ENCODE peak calls at places on chromosomes 2 and 18, in seven cellular contexts. R, M, P, Z, L, C and Q are unnamed samples.

GRCh38 chr18:76274470-76275289 is 220.4 kb downstream of the ZNF516 start:
- DNase-seq in P (peak; percentile 85), C (no peak), M (peak; percentile 41), L (no peak), R (no peak), Z (no peak), Q (peak; percentile 35)

GRCh38 chr18:32468147-32468845 is 2.4 kb downstream of the GAREM1 start:
- DNase-seq in P (no peak), C (no peak), M (peak; percentile 30), R (no peak), L (peak; percentile 5), Z (no peak), Q (no peak)

GRCh38 chr18:50194623-50195532 is at the start of gene MYO5B:
- DNase-seq in L (no peak), R (no peak), C (no peak), M (peak; percentile 94), P (peak; percentile 92), Z (peak; percentile 78), Q (peak; percentile 23)

GRCh38 chr2:71614976-71615768 is 161.8 kb downstream of the DYSF start:
- DNase-seq in M (no peak), Z (peak; percentile 53), R (peak; percentile 35), L (peak; percentile 56), C (peak; percentile 87), P (no peak), Q (peak; percentile 27)

GRCh38 chr2:69733338-69734039 is 8.4 kb upstream of the ANXA4 start:
- DNase-seq in M (no peak), C (no peak), L (peak; percentile 75), Z (no peak), P (no peak), R (no peak), Q (peak; percentile 9)

GRCh38 chr18:67509711-67510110 is 6.8 kb downstream of the DSEL start:
- DNase-seq in L (peak; percentile 92), Z (no peak), C (no peak), M (no peak), R (no peak), P (no peak), Q (peak; percentile 85)

GRCh38 chr2:88815243-88816096 is 124.0 kb downstream of the RPIA start:
- DNase-seq in L (no peak), C (no peak), M (no peak), P (no peak), Z (no peak), R (no peak), Q (no peak)

GRCh38 chr2:128775064-128775347 is 456.3 kb upstream of the HS6ST1 start:
- DNase-seq in L (no peak), C (peak; percentile 3), P (no peak), R (no peak), Z (no peak), M (no peak), Q (no peak)

GRCh38 chr2:31688282-31688681 is 107.5 kb upstream of the SRD5A2 start:
- DNase-seq in C (no peak), P (no peak), R (no peak), Z (no peak), L (peak; percentile 16), M (no peak), Q (no peak)

GRCh38 chr18:46917808-46918600 is 602 bp downstream of the KATNAL2 start:
- DNase-seq in P (peak; percentile 48), Z (peak; percentile 33), R (peak; percentile 41), C (peak; percentile 37), L (peak; percentile 58), M (no peak), Q (peak; percentile 48)

GRCh38 chr18:50293039-50293438 is 5.5 kb upstream of the CXXC1 start:
- DNase-seq in L (no peak), C (no peak), Z (no peak), M (no peak), R (no peak), P (no peak), Q (no peak)

GRCh38 chr2:45610281-45611019 is 617 bp downstream of the SRBD1 start:
- DNase-seq in P (peak; percentile 75), R (peak; percentile 56), Z (peak; percentile 52), L (peak; percentile 72), M (peak; percentile 43), C (peak; percentile 62), Q (peak; percentile 77)

GRCh38 chr2:45611020-45611737 is at the start of gene SRBD1:
- DNase-seq in C (peak; percentile 92), P (peak; percentile 95), R (peak; percentile 92), M (peak; percentile 98), L (peak; percentile 92), Z (peak; percentile 97), Q (peak; percentile 97)

GRCh38 chr2:45606801-45607200 is 4.3 kb downstream of the SRBD1 start:
- DNase-seq in C (no peak), L (no peak), Z (no peak), P (no peak), R (no peak), M (no peak), Q (no peak)

GRCh38 chr2:45612265-45612664 is 1.2 kb upstream of the SRBD1 start:
- DNase-seq in C (no peak), L (no peak), Z (no peak), M (no peak), P (no peak), R (no peak), Q (no peak)

DNA sequence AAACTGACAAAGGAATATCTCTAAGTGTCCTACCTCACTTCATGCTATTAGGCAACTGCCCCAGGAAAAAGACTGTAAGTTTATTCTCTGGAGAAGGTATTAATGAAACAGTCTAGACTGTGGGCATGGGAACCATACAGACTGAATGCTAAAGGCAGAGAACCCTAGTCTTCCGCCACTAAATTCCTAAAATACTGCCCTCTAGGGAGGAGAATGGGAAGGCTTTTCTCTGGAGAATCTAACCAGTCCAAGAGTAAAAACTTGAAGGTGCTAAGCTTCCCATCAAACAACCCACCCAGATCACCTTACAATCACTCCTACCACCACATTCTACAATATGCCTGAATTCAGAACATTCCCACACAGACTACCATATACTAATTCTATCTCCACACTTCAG is 3.4 kb downstream of the SRBD1 start:
- DNase-seq in P (peak; percentile 67), L (peak; percentile 34), M (no peak), C (no peak), R (peak; percentile 36), Z (no peak), Q (no peak)
- TF ChIP-seq CTCF in P (peak; percentile 77), L (peak; percentile 62), M (peak; percentile 22), C (no peak), R (peak; percentile 71), Z (no peak), Q (peak; percentile 37)

GRCh38 chr18:65753520-65753919 is 2.7 kb downstream of the CDH7 start:
- DNase-seq in Z (no peak), L (no peak), P (peak; percentile 85), R (no peak), C (no peak), M (peak; percentile 46), Q (no peak)

GRCh38 chr18:65751145-65752085 is 603 bp downstream of the CDH7 start:
- DNase-seq in L (no peak), R (no peak), P (peak; percentile 59), C (no peak), M (no peak), Z (no peak), Q (no peak)

GRCh38 chr18:65755616-65756015 is 4.8 kb downstream of the CDH7 start:
- DNase-seq in C (no peak), Z (no peak), M (no peak), P (no peak), R (no peak), L (no peak), Q (no peak)

GRCh38 chr18:65752625-65753325 is 2.0 kb downstream of the CDH7 start:
- DNase-seq in Z (no peak), P (no peak), R (no peak), M (no peak), C (no peak), L (no peak), Q (no peak)

GRCh38 chr18:65754121-65754520 is 3.3 kb downstream of the CDH7 start:
- DNase-seq in L (no peak), Z (no peak), M (no peak), R (peak; percentile 11), P (no peak), C (no peak), Q (no peak)
- H3K4me3 ChIP-seq in L (no peak overlapping the region), Z (no peak overlapping the region), M (no peak overlapping the region), R (no peak overlapping the region), P (no peak overlapping the region), C (no peak overlapping the region), Q (no peak overlapping the region)

DNA sequence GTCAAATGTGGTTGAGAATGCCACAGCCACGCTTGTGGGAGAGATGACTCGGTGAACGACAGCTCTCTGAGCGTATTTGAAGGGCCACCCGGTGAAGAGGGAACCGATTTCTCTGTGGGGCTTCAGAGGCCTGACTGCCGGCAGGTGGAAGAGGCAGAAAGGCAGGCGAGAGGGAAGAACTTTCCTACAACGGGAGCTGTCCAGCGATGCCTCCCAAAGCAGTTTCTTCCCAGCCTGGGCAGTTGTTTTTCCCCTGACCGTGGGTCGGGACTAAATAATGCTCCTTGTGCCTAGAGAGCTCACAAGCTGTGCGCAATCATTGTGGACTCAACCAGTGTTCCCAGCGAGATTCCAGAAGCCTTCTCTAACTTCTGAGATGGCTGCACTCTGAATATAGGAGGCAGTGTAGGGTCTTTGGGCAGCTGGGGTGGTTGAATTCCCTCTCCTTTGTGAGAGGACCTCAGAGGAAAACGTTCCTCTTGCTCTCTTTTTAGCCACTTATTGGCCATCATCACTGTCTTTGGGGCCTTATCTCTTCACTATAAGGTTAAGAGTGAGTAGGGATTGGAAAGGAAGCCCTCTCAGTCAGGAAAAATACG is 702 bp downstream of the SEC11C start:
- DNase-seq in R (peak; percentile 30), L (peak; percentile 27), M (peak; percentile 20), P (peak; percentile 64), Z (no peak), C (no peak), Q (peak; percentile 21)
- TF ChIP-seq CTCF in R (no peak), L (no peak), M (no peak), P (no peak), Z (no peak), C (no peak), Q (no peak)

GRCh38 chr18:7116832-7117389 is 686 bp downstream of the LAMA1 start:
- DNase-seq in L (no peak), Z (no peak), M (no peak), C (no peak), R (no peak), P (peak; percentile 83), Q (no peak)
- H3K4me3 ChIP-seq in L (peak overlapping the region; percentile 58), Z (peak overlapping the region; percentile 37), M (peak overlapping the region; percentile 43), C (peak overlapping the region; percentile 42), R (peak overlapping the region; percentile 79), P (peak overlapping the region; percentile 95), Q (peak overlapping the region; percentile 46)

GRCh38 chr2:37692731-37693130 is 21.3 kb upstream of the CDC42EP3 start:
- DNase-seq in Z (no peak), M (no peak), C (no peak), R (no peak), P (no peak), L (no peak), Q (no peak)
- TF ChIP-seq CTCF in Z (no peak), M (no peak), C (no peak), R (no peak), P (no peak), L (no peak), Q (no peak)

DNA sequence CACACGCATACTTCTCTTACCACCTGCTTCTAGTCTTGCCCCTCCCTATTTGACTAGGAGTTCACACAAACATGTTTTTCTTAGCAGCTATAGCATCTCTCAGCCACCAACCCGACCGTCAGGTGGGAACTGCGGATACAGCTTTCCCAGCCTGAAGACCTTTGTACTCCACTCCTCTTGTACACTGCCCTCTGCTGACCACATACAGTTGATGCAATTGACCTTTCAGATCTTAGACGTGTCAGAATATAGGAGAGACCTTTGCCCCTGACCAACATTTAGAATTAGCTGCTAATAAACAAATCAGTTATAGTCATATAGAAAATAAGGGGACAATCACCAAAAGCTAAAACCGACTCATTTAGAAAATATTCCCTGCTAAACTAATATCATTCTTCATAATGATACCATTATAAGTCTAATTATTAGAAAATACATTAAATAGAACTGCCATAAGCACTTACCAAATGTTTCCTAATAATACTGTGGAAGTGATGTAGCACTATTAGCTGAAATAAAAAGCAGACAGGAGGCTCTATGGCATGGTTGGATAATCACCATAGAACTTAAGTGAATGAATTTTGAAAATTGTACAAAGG is 208.4 kb downstream of the RAD51AP2 start:
- DNase-seq in C (no peak), R (peak; percentile 38), L (peak; percentile 54), M (peak; percentile 79), P (peak; percentile 86), Z (peak; percentile 33), Q (no peak)
- H3K4me3 ChIP-seq in C (no peak overlapping the region), R (no peak overlapping the region), L (no peak overlapping the region), M (no peak overlapping the region), P (no peak overlapping the region), Z (no peak overlapping the region), Q (no peak overlapping the region)